ENCODE peak calls at places on chromosome 22, in nine cellular contexts. H is epithelial cell of esophagus, M is pancreas, B is endothelial cell, J is H9, L is adrenal gland, R is brain microvascular endothelial cell, X is fibroblast of the aortic adventitia, N is left lung. T is an unnamed sample.

GRCh38 chr22:44211946-44212930 is 31.5 kb downstream of the PARVG start:
- DNase-seq in H (no peak), M (no peak), B (no peak), J (no peak), L (no peak), R (no peak), X (peak), N (no peak), T (no peak)

GRCh38 chr22:44623771-44624510 is 78.1 kb upstream of the PRR5 start:
- DNase-seq in H (peak), M (no peak), B (peak), J (peak), L (no peak), R (peak), X (peak), N (peak), T (no peak)

GRCh38 chr22:45878901-45879551 is 97.9 kb downstream of the WNT7B start:
- DNase-seq in H (no peak), M (no peak), B (no peak), J (peak), L (no peak), R (no peak), X (no peak), N (peak), T (no peak)

GRCh38 chr22:35649636-35650250 is 1.5 kb downstream of the APOL6 start:
- DNase-seq in H (no peak), M (no peak), B (no peak), J (peak), L (no peak), R (no peak), X (no peak), N (no peak), T (no peak)

GRCh38 chr22:40385041-40385782 is 14.8 kb downstream of the SGSM3 start:
- DNase-seq in H (peak), M (no peak), B (no peak), J (no peak), L (no peak), R (no peak), X (no peak), N (no peak), T (peak)

GRCh38 chr22:49574205-49574604 is 253.5 kb downstream of the BRD1 start:
- DNase-seq in H (no peak), M (no peak), B (no peak), J (peak), L (no peak), R (no peak), X (no peak), N (peak), T (no peak)

GRCh38 chr22:47219789-47220188 is 457.3 kb downstream of the TBC1D22A start:
- DNase-seq in H (no peak), M (no peak), B (no peak), J (no peak), L (no peak), R (no peak), X (no peak), N (no peak), T (no peak)

GRCh38 chr22:10741210-10741609 is 4786.8 kb upstream of the OR11H1 start:
- DNase-seq in H (no peak), M (no peak), B (no peak), J (no peak), L (no peak), R (no peak), X (no peak), N (peak), T (peak)

GRCh38 chr22:24106385-24107381 is 74.6 kb upstream of the SUSD2 start:
- DNase-seq in H (no peak), M (no peak), B (no peak), J (peak), L (no peak), R (no peak), X (peak), N (peak), T (peak)

GRCh38 chr22:24105661-24106060 is 75.6 kb upstream of the SUSD2 start:
- DNase-seq in H (no peak), M (no peak), B (no peak), J (no peak), L (no peak), R (no peak), X (no peak), N (no peak), T (no peak)

GRCh38 chr22:24108073-24108472 is 73.2 kb upstream of the SUSD2 start:
- DNase-seq in H (no peak), M (no peak), B (no peak), J (peak), L (no peak), R (no peak), X (no peak), N (peak), T (no peak)

GRCh38 chr22:24109649-24110048 is 71.6 kb upstream of the SUSD2 start:
- DNase-seq in H (no peak), M (no peak), B (no peak), J (no peak), L (no peak), R (no peak), X (no peak), N (peak), T (no peak)

DNA sequence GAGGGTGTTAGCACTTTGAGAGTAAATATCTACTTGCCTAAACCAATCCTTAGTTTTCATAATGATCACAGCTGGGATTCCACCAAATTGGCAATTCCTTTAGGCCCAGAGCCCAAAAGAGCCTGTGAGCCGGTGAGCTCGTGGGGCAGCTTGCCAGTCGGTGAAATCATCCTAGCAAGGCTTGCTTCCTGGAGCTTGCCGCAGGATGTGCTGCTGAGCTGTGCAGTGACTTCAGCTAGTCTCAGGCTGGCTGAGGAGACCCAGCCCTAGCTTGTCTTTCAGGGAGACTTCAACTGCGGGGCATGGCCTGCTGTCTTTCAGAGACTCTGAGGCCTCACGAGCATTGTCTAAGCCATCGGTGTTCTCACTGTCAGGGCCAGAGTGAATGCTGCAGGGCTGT is 73.6 kb upstream of the SUSD2 start:
- DNase-seq in H (peak), M (peak), B (no peak), J (no peak), L (peak), R (peak), X (peak), N (peak), T (no peak)
- TF ChIP-seq CTCF in H (peak), M (no peak), B (no peak), J (no peak), L (peak), R (peak), X (peak), N (peak), T (no peak)

GRCh38 chr22:37473437-37473946 is 12.7 kb downstream of the MFNG start:
- DNase-seq in H (no peak), M (no peak), B (no peak), J (no peak), L (no peak), R (no peak), X (no peak), N (peak), T (no peak)

GRCh38 chr22:37470087-37470445 is 16.1 kb downstream of the MFNG start:
- DNase-seq in H (no peak), M (no peak), B (no peak), J (no peak), L (no peak), R (no peak), X (no peak), N (no peak), T (no peak)

GRCh38 chr22:37474447-37475090 is 11.6 kb downstream of the MFNG start:
- DNase-seq in H (no peak), M (no peak), B (no peak), J (no peak), L (no peak), R (no peak), X (no peak), N (peak), T (no peak)

GRCh38 chr22:37471721-37472417 is 14.3 kb downstream of the MFNG start:
- DNase-seq in H (no peak), M (no peak), B (no peak), J (no peak), L (no peak), R (no peak), X (no peak), N (peak), T (no peak)

GRCh38 chr22:37472418-37473006 is 13.7 kb downstream of the MFNG start:
- DNase-seq in H (peak), M (no peak), B (peak), J (peak), L (peak), R (no peak), X (no peak), N (peak), T (no peak)
- TF ChIP-seq CTCF in H (peak), M (peak), B (peak), J (peak), L (peak), R (peak), X (peak), N (peak), T (peak)

DNA sequence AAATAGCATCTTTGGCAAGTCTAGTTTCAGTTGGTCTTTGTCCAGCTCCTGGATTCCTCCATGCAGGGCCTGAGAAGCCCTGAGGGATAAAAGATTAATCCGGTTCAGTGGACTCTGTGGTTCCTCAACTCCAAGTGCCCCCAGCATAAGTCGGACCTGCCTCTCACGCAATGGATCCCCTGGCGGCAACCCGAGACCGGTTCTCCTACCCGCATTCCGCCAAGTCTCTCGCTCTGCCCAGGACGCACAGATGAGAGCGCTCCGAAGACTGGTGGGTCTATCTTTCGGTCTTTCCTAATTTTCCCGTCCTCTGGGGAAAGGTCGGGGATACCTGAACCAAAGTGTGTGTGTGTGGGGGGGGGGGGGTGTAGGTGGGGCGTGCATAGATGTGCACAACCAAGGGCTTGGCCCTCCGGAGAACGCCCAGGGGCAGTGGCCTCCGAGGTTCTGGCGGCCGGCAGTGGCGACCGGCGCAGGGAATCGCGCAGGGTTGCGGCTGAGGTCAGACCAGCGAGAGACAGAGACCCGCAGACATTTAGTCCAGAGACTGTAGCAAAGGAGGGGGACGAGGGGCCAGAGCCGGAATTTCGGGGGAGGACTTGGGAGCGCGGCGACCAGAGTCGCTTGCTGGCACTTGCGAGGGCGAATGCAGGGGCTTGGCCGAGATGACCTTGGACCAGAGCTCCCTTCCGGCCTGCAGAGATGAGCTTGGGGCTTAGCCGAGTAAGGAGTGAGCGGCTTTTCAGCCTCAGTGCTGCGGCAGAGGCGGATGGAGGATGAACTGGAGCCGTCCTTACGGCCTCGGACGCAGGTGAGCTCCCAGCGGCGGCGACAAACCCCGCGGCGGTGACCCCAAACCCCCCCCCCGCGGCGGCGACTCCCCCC is 712 bp upstream of the SLC2A11 start:
- DNase-seq in H (peak), M (peak), B (peak), J (peak), L (peak), R (no peak), X (peak), N (peak), T (no peak)
- TF ChIP-seq CTCF in H (peak), M (no peak), B (no peak), J (peak), L (no peak), R (peak), X (peak), N (no peak), T (no peak)

DNA sequence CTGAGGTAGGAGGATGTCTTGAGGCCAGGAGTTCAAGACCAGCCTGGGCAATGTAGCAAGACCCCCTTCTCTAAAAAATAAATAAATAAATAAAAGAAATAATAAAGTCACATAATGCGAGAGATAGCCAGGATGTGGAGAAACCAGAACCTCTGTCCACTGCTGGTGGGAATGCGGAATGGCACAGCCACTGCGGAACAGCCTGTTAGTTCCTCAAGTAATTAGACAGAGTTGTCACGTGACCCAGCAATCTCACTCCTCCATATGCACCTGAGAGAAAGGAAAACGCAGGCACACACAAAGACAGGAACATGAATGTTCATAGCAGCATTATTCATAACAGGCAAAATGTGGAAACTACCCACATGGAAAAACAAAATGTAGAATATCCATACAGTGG is 27.5 kb downstream of the LIF start:
- DNase-seq in H (no peak), M (no peak), B (no peak), J (no peak), L (no peak), R (no peak), X (no peak), N (no peak), T (no peak)
- TF ChIP-seq CTCF in H (no peak), M (no peak), B (peak), J (peak), L (no peak), R (peak), X (peak), N (no peak), T (no peak)

GRCh38 chr22:42777126-42777525 is 56.5 kb upstream of the A4GALT start:
- DNase-seq in H (no peak), M (no peak), B (no peak), J (no peak), L (no peak), R (no peak), X (no peak), N (peak), T (no peak)
- TF ChIP-seq CTCF in H (no peak), M (no peak), B (no peak), J (no peak), L (no peak), R (no peak), X (no peak), N (no peak), T (no peak)

T was measured in GM13977.